ENCODE peak calls at places on chromosomes 11 and 22, in eight cellular contexts. I is upper lobe of right lung, D is endothelial cell, V is sigmoid colon, M is IMR-90, Z is A549, C is ovary, F is CD14-positive monocyte. R is an unnamed sample.

GRCh38 chr11:9664276-9665171 is 647 bp downstream of the SWAP70 start:
- DNase-seq in I (peak; percentile 69), D (peak; percentile 9), V (peak; percentile 65), M (peak; percentile 34), Z (peak; percentile 48), C (peak; percentile 31), F (peak; percentile 50), R (peak; percentile 85)

GRCh38 chr11:32562839-32563599 is 20.6 kb upstream of the EIF3M start:
- DNase-seq in I (no peak), D (no peak), V (no peak), M (peak; percentile 57), Z (no peak), C (no peak), F (no peak), R (no peak)

GRCh38 chr11:19071255-19071654 is 10.7 kb upstream of the MRGPRX2 start:
- DNase-seq in I (peak; percentile 81), D (peak; percentile 74), V (peak; percentile 75), M (peak; percentile 82), Z (peak; percentile 77), C (peak; percentile 62), F (peak; percentile 60), R (no peak)

GRCh38 chr22:44351685-44352377 is 39.1 kb upstream of the SHISAL1 start:
- DNase-seq in I (no peak), D (no peak), V (peak; percentile 89), M (peak; percentile 95), Z (peak; percentile 38), C (peak; percentile 79), F (no peak), R (no peak)

GRCh38 chr11:126282742-126283591 is at the start of gene TIRAP:
- DNase-seq in I (peak; percentile 89), D (peak; percentile 52), V (peak; percentile 86), M (peak; percentile 42), Z (peak; percentile 33), C (peak; percentile 81), F (peak; percentile 77), R (peak; percentile 86)

GRCh38 chr11:111526501-111526900 is 11.9 kb downstream of the HOATZ start:
- DNase-seq in I (no peak), D (no peak), V (no peak), M (peak; percentile 93), Z (peak; percentile 29), C (no peak), F (no peak), R (no peak)

GRCh38 chr22:50521710-50522109 is 3.7 kb downstream of the SCO2 start:
- DNase-seq in I (no peak), D (no peak), V (no peak), M (no peak), Z (no peak), C (no peak), F (no peak), R (no peak)

GRCh38 chr22:42764895-42765363 is 44.3 kb upstream of the A4GALT start:
- DNase-seq in I (no peak), D (no peak), V (no peak), M (no peak), Z (no peak), C (no peak), F (no peak), R (no peak)

GRCh38 chr11:72378704-72379383 is 55.5 kb downstream of the CLPB start:
- DNase-seq in I (no peak), D (no peak), V (peak; percentile 85), M (peak; percentile 48), Z (no peak), C (peak; percentile 81), F (no peak), R (no peak)

GRCh38 chr11:7488681-7489080 is 3.4 kb downstream of the OLFML1 start:
- DNase-seq in I (no peak), D (no peak), V (no peak), M (no peak), Z (no peak), C (no peak), F (no peak), R (no peak)

GRCh38 chr22:41445171-41446056 is 1.2 kb downstream of the TOB2 start:
- DNase-seq in I (no peak), D (peak; percentile 10), V (peak; percentile 76), M (no peak), Z (no peak), C (no peak), F (no peak), R (no peak)

GRCh38 chr11:62458212-62459002 is 39.6 kb downstream of the SCGB1A1 start:
- DNase-seq in I (no peak), D (no peak), V (no peak), M (peak; percentile 27), Z (no peak), C (no peak), F (no peak), R (no peak)

GRCh38 chr11:6608726-6609501 is 3.1 kb downstream of the TAF10 start:
- DNase-seq in I (no peak), D (no peak), V (peak; percentile 84), M (no peak), Z (no peak), C (no peak), F (no peak), R (peak; percentile 53)

GRCh38 chr11:67700141-67700540 is 25.7 kb upstream of the ALDH3B2 start:
- DNase-seq in I (no peak), D (no peak), V (no peak), M (no peak), Z (no peak), C (no peak), F (no peak), R (no peak)
- TF ChIP-seq CTCF in I (no peak), D (no peak), V (no peak), M (no peak), Z (no peak), C (no peak), F (no peak), R (no peak)

GRCh38 chr11:472272-472671 is 22.2 kb downstream of the PTDSS2 start:
- DNase-seq in I (no peak), D (no peak), V (no peak), M (no peak), Z (no peak), C (no peak), F (no peak), R (no peak)

GRCh38 chr11:473975-474785 is 24.1 kb downstream of the PTDSS2 start:
- DNase-seq in I (no peak), D (no peak), V (no peak), M (no peak), Z (no peak), C (no peak), F (no peak), R (no peak)

GRCh38 chr11:473415-473814 is 23.3 kb downstream of the PTDSS2 start:
- DNase-seq in I (no peak), D (no peak), V (no peak), M (no peak), Z (no peak), C (no peak), F (no peak), R (no peak)

GRCh38 chr11:471468-472145 is 21.5 kb downstream of the PTDSS2 start:
- DNase-seq in I (peak; percentile 62), D (no peak), V (no peak), M (no peak), Z (no peak), C (no peak), F (no peak), R (no peak)

DNA sequence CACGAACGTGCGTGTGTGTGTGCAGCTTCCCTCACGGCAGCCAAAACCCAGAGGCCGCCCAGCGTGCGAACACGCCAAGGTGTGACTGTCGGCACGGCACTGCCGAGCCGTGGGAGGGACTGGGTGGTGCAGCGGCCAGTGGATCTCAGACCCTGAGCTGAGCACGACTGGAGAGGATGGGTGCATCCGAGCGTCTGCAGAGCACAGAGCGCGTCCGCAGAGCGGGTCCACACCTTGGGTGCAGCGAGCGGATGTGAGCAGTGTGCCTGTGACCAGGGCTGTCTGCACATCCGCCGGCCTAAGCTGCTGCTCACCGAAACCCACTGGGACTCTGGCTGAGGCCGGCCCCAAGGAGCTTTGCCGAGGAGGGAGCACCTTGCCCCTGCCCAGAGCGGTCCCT is 22.7 kb downstream of the PTDSS2 start:
- DNase-seq in I (no peak), D (no peak), V (no peak), M (no peak), Z (no peak), C (no peak), F (no peak), R (no peak)
- TF ChIP-seq CTCF in I (no peak), D (no peak), V (no peak), M (no peak), Z (no peak), C (no peak), F (no peak), R (no peak)

GRCh38 chr11:65911682-65912568 is 6.9 kb downstream of the C11orf68 start:
- DNase-seq in I (no peak), D (no peak), V (peak; percentile 85), M (peak; percentile 87), Z (peak; percentile 68), C (peak; percentile 73), F (no peak), R (no peak)
- TF ChIP-seq CTCF in I (peak; percentile 34), D (no peak), V (no peak), M (peak; percentile 46), Z (peak; percentile 43), C (peak; percentile 42), F (no peak), R (peak; percentile 37)

DNA sequence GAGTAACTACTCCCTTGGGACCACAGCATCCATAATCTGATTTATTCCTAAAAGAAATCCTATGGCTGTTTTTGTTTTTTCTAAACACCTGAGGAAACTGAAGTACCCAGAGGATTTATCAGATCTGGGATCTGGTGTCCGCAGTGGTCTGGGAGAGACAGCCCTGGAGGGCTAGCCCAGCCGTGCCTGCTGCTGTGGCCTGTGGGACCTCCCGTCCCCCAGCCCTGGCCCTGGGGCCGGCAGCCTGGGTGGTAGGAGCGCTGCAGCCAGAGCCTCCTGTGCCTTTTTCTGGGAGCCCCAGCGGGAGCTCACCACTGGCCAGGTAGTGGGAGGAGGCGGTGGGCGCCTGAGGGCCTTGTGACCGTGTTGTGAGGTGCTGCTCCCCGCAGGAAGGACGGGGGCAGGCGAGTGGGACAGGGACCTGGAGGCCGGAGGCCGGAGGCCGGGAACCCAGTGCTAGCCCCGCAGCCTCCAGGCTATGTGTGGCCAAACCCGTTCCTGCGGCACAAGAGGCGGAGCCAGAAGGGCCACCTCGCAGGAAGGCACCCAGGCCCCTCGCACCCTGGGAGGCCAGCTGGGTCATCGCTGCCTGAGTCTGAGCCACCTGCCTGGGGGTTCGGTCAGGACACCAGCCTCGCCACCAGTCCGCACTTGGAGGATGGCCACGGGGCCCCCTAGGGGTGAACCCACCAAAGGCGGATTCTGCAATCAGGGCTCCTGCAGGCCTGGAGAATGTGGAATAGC is 18.2 kb upstream of the C11orf96 start:
- DNase-seq in I (no peak), D (no peak), V (no peak), M (no peak), Z (no peak), C (peak; percentile 65), F (no peak), R (no peak)
- TF ChIP-seq CTCF in I (no peak), D (peak; percentile 28), V (no peak), M (no peak), Z (no peak), C (peak; percentile 7), F (no peak), R (no peak)

R was measured in osteocyte.